ENCODE peak calls at places on chromosomes 16 and 17, in four cellular contexts. One of them, this sample, is unnamed.

GRCh38 chr16:28182183-28182582 is 29.6 kb downstream of the XPO6 start:
- DNase-seq in transverse colon: no peak
- DNase-seq in A549: no peak
- DNase-seq in SK-N-SH: no peak
- DNase-seq in this sample: no peak

GRCh38 chr17:18230288-18231141 is 5.1 kb downstream of the LLGL1 start:
- DNase-seq in transverse colon: no peak
- DNase-seq in A549: no peak
- DNase-seq in SK-N-SH: no peak
- DNase-seq in this sample: no peak

GRCh38 chr17:50153650-50154575 is 3.4 kb upstream of the PPP1R9B start:
- DNase-seq in transverse colon: no peak
- DNase-seq in A549: no peak
- DNase-seq in SK-N-SH: no peak
- DNase-seq in this sample: no peak

GRCh38 chr16:69199382-69199781 is 12.4 kb downstream of the SNTB2 start:
- DNase-seq in transverse colon: no peak
- DNase-seq in A549: no peak
- DNase-seq in SK-N-SH: no peak
- DNase-seq in this sample: peak; percentile 71

GRCh38 chr17:14214271-14214670 is 22.4 kb downstream of the CDRT15 start:
- DNase-seq in transverse colon: no peak
- DNase-seq in A549: no peak
- DNase-seq in SK-N-SH: no peak
- DNase-seq in this sample: no peak

GRCh38 chr16:77470851-77471250 is 36.0 kb upstream of the ADAMTS18 start:
- DNase-seq in transverse colon: no peak
- DNase-seq in A549: no peak
- DNase-seq in SK-N-SH: no peak
- DNase-seq in this sample: no peak

GRCh38 chr17:19867094-19867653 is 562 bp downstream of the ULK2 start:
- DNase-seq in transverse colon: peak; percentile 22
- DNase-seq in A549: peak; percentile 76
- DNase-seq in SK-N-SH: peak; percentile 82
- DNase-seq in this sample: peak; percentile 83

GRCh38 chr16:58843675-58844074 is 109.6 kb upstream of the GOT2 start:
- DNase-seq in transverse colon: no peak
- DNase-seq in A549: no peak
- DNase-seq in SK-N-SH: peak; percentile 42
- DNase-seq in this sample: no peak

GRCh38 chr16:68668266-68668665 is 23.2 kb downstream of the CDH3 start:
- DNase-seq in transverse colon: no peak
- DNase-seq in A549: no peak
- DNase-seq in SK-N-SH: no peak
- DNase-seq in this sample: no peak

GRCh38 chr17:40621558-40621957 is 26.1 kb downstream of the SMARCE1 start:
- DNase-seq in transverse colon: no peak
- DNase-seq in A549: no peak
- DNase-seq in SK-N-SH: no peak
- DNase-seq in this sample: no peak

GRCh38 chr17:697682-698081 is 17.0 kb downstream of the VPS53 start:
- DNase-seq in transverse colon: no peak
- DNase-seq in A549: no peak
- DNase-seq in SK-N-SH: peak; percentile 68
- DNase-seq in this sample: no peak

GRCh38 chr16:13935408-13935807 is 15.5 kb downstream of the ERCC4 start:
- DNase-seq in transverse colon: no peak
- DNase-seq in A549: no peak
- DNase-seq in SK-N-SH: no peak
- DNase-seq in this sample: no peak

GRCh38 chr17:48095611-48096010 is 5.7 kb downstream of the CBX1 start:
- DNase-seq in transverse colon: no peak
- DNase-seq in A549: no peak
- DNase-seq in SK-N-SH: no peak
- DNase-seq in this sample: no peak
- TF ChIP-seq CTCF in transverse colon: no peak
- TF ChIP-seq CTCF in A549: no peak
- TF ChIP-seq CTCF in SK-N-SH: no peak
- TF ChIP-seq CTCF in this sample: no peak

GRCh38 chr17:46854515-46854914 is 3.1 kb downstream of the WNT9B start:
- DNase-seq in transverse colon: no peak
- DNase-seq in A549: no peak
- DNase-seq in SK-N-SH: no peak
- DNase-seq in this sample: no peak
- H3K27ac ChIP-seq in transverse colon: no peak overlapping the region
- H3K27ac ChIP-seq in A549: no peak overlapping the region
- H3K27ac ChIP-seq in SK-N-SH: no peak overlapping the region
- H3K27ac ChIP-seq in this sample: no peak overlapping the region

GRCh38 chr16:49750341-49751011 is 105.4 kb downstream of the ZNF423 start:
- DNase-seq in transverse colon: no peak
- DNase-seq in A549: no peak
- DNase-seq in SK-N-SH: peak; percentile 83
- DNase-seq in this sample: peak; percentile 41
- TF ChIP-seq EP300 in transverse colon: no peak
- TF ChIP-seq EP300 in A549: no peak
- TF ChIP-seq EP300 in SK-N-SH: peak; percentile 55
- TF ChIP-seq EP300 in this sample: no peak

GRCh38 chr16:17461951-17462729 is 8.6 kb downstream of the XYLT1 start:
- DNase-seq in transverse colon: peak; percentile 38
- DNase-seq in A549: no peak
- DNase-seq in SK-N-SH: no peak
- DNase-seq in this sample: no peak
- TF ChIP-seq CTCF in transverse colon: no peak
- TF ChIP-seq CTCF in A549: no peak
- TF ChIP-seq CTCF in SK-N-SH: peak; percentile 11
- TF ChIP-seq CTCF in this sample: no peak

GRCh38 chr16:81716478-81717210 is 62.4 kb upstream of the PLCG2 start:
- DNase-seq in transverse colon: no peak
- DNase-seq in A549: no peak
- DNase-seq in SK-N-SH: no peak
- DNase-seq in this sample: no peak

GRCh38 chr16:81720973-81721907 is 57.9 kb upstream of the PLCG2 start:
- DNase-seq in transverse colon: no peak
- DNase-seq in A549: no peak
- DNase-seq in SK-N-SH: no peak
- DNase-seq in this sample: no peak

GRCh38 chr16:81719993-81720392 is 59.1 kb upstream of the PLCG2 start:
- DNase-seq in transverse colon: no peak
- DNase-seq in A549: no peak
- DNase-seq in SK-N-SH: no peak
- DNase-seq in this sample: no peak

GRCh38 chr16:81717662-81718189 is 61.4 kb upstream of the PLCG2 start:
- DNase-seq in transverse colon: no peak
- DNase-seq in A549: no peak
- DNase-seq in SK-N-SH: no peak
- DNase-seq in this sample: no peak

GRCh38 chr16:81718637-81719036 is 60.5 kb upstream of the PLCG2 start:
- DNase-seq in transverse colon: no peak
- DNase-seq in A549: no peak
- DNase-seq in SK-N-SH: no peak
- DNase-seq in this sample: no peak
- H3K27ac ChIP-seq in transverse colon: peak overlapping the region; percentile 48
- H3K27ac ChIP-seq in A549: peak overlapping the region; percentile 94
- H3K27ac ChIP-seq in SK-N-SH: no peak overlapping the region
- H3K27ac ChIP-seq in this sample: no peak overlapping the region

GRCh38 chr16:8696880-8697279 is 22.5 kb downstream of the ABAT start:
- DNase-seq in transverse colon: no peak
- DNase-seq in A549: no peak
- DNase-seq in SK-N-SH: no peak
- DNase-seq in this sample: no peak
- TF ChIP-seq EP300 in transverse colon: no peak
- TF ChIP-seq EP300 in A549: no peak
- TF ChIP-seq EP300 in SK-N-SH: no peak
- TF ChIP-seq EP300 in this sample: no peak

DNA sequence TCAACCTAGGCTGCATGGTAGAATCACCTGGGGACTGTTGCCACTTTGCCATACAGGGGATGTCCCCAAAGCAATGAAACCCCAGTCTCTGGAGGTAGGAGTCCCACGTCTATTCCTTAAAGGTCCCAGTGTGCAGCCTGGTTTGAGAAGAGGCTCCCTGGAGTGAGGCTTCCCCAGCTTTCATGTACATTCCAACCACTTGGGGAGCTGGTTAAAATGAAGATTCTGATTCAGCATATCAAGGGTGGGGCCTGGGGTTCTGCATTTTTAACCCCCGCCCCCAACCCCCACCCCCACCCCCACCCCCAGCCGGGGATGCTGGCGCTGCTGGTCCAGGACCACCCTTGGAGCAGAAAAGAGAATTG is 241.2 kb downstream of the FOXL1 start:
- DNase-seq in transverse colon: no peak
- DNase-seq in A549: no peak
- DNase-seq in SK-N-SH: no peak
- DNase-seq in this sample: no peak
- TF ChIP-seq CTCF in transverse colon: no peak
- TF ChIP-seq CTCF in A549: no peak
- TF ChIP-seq CTCF in SK-N-SH: peak; percentile 48
- TF ChIP-seq CTCF in this sample: no peak

GRCh38 chr17:66378296-66378695 is 75.9 kb downstream of the PRKCA start:
- DNase-seq in transverse colon: no peak
- DNase-seq in A549: no peak
- DNase-seq in SK-N-SH: no peak
- DNase-seq in this sample: no peak
- H3K27ac ChIP-seq in transverse colon: no peak overlapping the region
- H3K27ac ChIP-seq in A549: no peak overlapping the region
- H3K27ac ChIP-seq in SK-N-SH: no peak overlapping the region
- H3K27ac ChIP-seq in this sample: no peak overlapping the region

DNA sequence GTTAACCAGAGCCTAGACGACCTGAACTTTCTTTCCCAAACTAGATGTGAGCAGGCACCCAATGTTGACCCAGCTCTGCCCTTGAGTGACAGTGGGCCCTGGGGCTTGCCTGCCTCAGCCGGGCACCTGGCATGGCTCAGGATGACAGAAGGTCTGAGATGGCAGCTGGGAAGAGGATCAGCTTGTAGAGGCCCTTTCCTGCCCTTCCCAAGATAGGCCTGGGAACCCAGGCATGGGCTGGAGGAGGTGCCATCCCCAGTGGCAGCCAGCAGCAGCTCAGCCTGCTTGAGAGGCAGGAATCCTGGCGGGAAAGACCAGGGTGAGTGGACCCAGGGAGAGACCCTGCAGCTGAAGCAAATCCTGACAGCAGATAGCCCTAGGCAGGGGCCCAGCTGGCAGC is 59.1 kb downstream of the PIPOX start:
- DNase-seq in transverse colon: no peak
- DNase-seq in A549: no peak
- DNase-seq in SK-N-SH: peak; percentile 77
- DNase-seq in this sample: no peak
- TF ChIP-seq EP300 in transverse colon: no peak
- TF ChIP-seq EP300 in A549: no peak
- TF ChIP-seq EP300 in SK-N-SH: no peak
- TF ChIP-seq EP300 in this sample: no peak

DNA sequence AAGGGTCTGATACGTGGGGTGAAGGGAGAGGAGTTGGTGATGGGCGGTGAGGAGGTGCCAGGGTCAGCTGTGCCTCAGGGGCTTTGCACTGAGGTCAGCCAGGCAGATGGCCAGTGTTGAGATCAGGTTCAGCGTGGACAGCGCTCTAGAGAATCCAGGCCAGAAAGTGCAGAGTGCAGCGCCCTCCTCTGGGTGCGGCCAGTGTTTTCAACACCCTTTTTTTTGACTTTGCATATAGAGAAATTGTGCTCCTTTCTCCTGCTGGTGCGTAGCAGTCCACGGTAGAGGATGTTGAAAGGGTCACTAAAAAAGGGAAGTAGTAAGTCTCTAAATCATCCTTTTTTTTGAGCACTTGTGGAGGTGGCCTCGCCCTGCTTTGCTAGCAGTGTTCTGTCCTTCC is 53.9 kb downstream of the BANP start:
- DNase-seq in transverse colon: no peak
- DNase-seq in A549: no peak
- DNase-seq in SK-N-SH: peak; percentile 61
- DNase-seq in this sample: no peak
- TF ChIP-seq CTCF in transverse colon: no peak
- TF ChIP-seq CTCF in A549: peak; percentile 10
- TF ChIP-seq CTCF in SK-N-SH: peak; percentile 36
- TF ChIP-seq CTCF in this sample: no peak

This sample was measured in upper lobe of left lung.